ENCODE peak calls at places on chromosomes 3 and 15, in five cellular contexts. G, W, L, U and X are unnamed samples.

GRCh38 chr15:64951777-64952418 is 37.8 kb downstream of the SPG21 start:
- DNase-seq in G (no peak), W (no peak), L (no peak), U (no peak), X (no peak)

GRCh38 chr3:4337147-4337546 is 34.0 kb downstream of the SETMAR start:
- DNase-seq in G (no peak), W (no peak), L (no peak), U (no peak), X (no peak)

GRCh38 chr3:124587053-124587408 is 143.2 kb upstream of the UMPS start:
- DNase-seq in G (no peak), W (no peak), L (no peak), U (peak; percentile 26), X (no peak)

GRCh38 chr3:143831208-143831607 is 17.1 kb downstream of the SLC9A9 start:
- DNase-seq in G (no peak), W (no peak), L (no peak), U (peak; percentile 40), X (peak; percentile 53)

GRCh38 chr15:75732809-75733451 is 20.3 kb upstream of the CSPG4 start:
- DNase-seq in G (peak; percentile 39), W (no peak), L (peak; percentile 70), U (peak; percentile 76), X (peak; percentile 35)

GRCh38 chr3:100427694-100428093 is 26.4 kb downstream of the LNP1 start:
- DNase-seq in G (no peak), W (no peak), L (no peak), U (peak; percentile 15), X (no peak)

GRCh38 chr15:74365619-74366445 is 1.6 kb downstream of the CYP11A1 start:
- DNase-seq in G (no peak), W (no peak), L (peak; percentile 48), U (peak; percentile 68), X (no peak)

GRCh38 chr3:61829301-61830110 is 268.1 kb downstream of the PTPRG start:
- DNase-seq in G (no peak), W (no peak), L (no peak), U (no peak), X (no peak)

GRCh38 chr15:73052679-73053397 is 575 bp downstream of the NEO1 start:
- DNase-seq in G (peak; percentile 28), W (peak; percentile 22), L (peak; percentile 61), U (peak; percentile 9), X (no peak)